ENCODE peak calls at places on chromosomes 3 and 15, in five cellular contexts. M is AG04450, W is G401, U is stromal cell of bone marrow, G is EL. J is an unnamed sample.

GRCh38 chr3:9193211-9193610 is 56.2 kb downstream of the SRGAP3 start:
- DNase-seq in M (no peak), W (peak), U (no peak), G (no peak), J (no peak)

GRCh38 chr15:73054417-73054963 is 2.2 kb downstream of the NEO1 start:
- DNase-seq in M (no peak), W (no peak), U (no peak), G (no peak), J (no peak)

GRCh38 chr3:55701997-55702396 is 214.9 kb upstream of the WNT5A start:
- DNase-seq in M (no peak), W (no peak), U (no peak), G (peak), J (peak)

GRCh38 chr15:70936326-70936725 is 43.7 kb downstream of the LRRC49 start:
- DNase-seq in M (no peak), W (peak), U (no peak), G (no peak), J (no peak)

GRCh38 chr3:86949850-86950249 is 41.1 kb downstream of the VGLL3 start:
- DNase-seq in M (no peak), W (no peak), U (no peak), G (peak), J (peak)

GRCh38 chr15:78680416-78681068 is 39.5 kb upstream of the CHRNB4 start:
- DNase-seq in M (no peak), W (no peak), U (no peak), G (no peak), J (no peak)

GRCh38 chr15:39125904-39126303 is 455.0 kb upstream of the THBS1 start:
- DNase-seq in M (no peak), W (peak), U (no peak), G (peak), J (peak)

GRCh38 chr3:187223799-187224198 is 26.5 kb downstream of the RTP1 start:
- DNase-seq in M (no peak), W (no peak), U (no peak), G (peak), J (peak)

GRCh38 chr3:192130534-192131132 is 596.7 kb downstream of the FGF12 start:
- DNase-seq in M (no peak), W (peak), U (peak), G (peak), J (no peak)

GRCh38 chr3:30770387-30770786 is 124.1 kb downstream of the GADL1 start:
- DNase-seq in M (peak), W (no peak), U (peak), G (peak), J (peak)

GRCh38 chr3:188911033-188911850 is 260.5 kb upstream of the TPRG1 start:
- DNase-seq in M (no peak), W (no peak), U (no peak), G (no peak), J (no peak)

GRCh38 chr3:69031635-69032034 is 18.2 kb upstream of the EOGT start:
- DNase-seq in M (no peak), W (no peak), U (no peak), G (peak), J (peak)

GRCh38 chr15:91528811-91529210 is 324.7 kb upstream of the SLCO3A1 start:
- DNase-seq in M (no peak), W (peak), U (no peak), G (no peak), J (no peak)

GRCh38 chr3:114179575-114179974 is 723 bp upstream of the DRD3 start:
- DNase-seq in M (peak), W (peak), U (peak), G (peak), J (peak)

GRCh38 chr3:179179979-179180758 is 32.0 kb downstream of the PIK3CA start:
- DNase-seq in M (no peak), W (no peak), U (no peak), G (peak), J (peak)

GRCh38 chr3:173913397-173913796 is 515.9 kb downstream of the NLGN1 start:
- DNase-seq in M (no peak), W (no peak), U (no peak), G (peak), J (peak)

GRCh38 chr3:68256635-68257034 is 602.2 kb upstream of the SUCLG2 start:
- DNase-seq in M (no peak), W (no peak), U (no peak), G (no peak), J (no peak)

GRCh38 chr3:16085884-16086608 is 88.4 kb upstream of the GALNT15 start:
- DNase-seq in M (no peak), W (peak), U (no peak), G (no peak), J (no peak)

GRCh38 chr3:120144267-120144666 is 50.0 kb upstream of the GSK3B start:
- DNase-seq in M (no peak), W (no peak), U (no peak), G (peak), J (peak)

GRCh38 chr15:39942101-39942752 is 8.3 kb downstream of the EIF2AK4 start:
- DNase-seq in M (no peak), W (no peak), U (no peak), G (peak), J (peak)

GRCh38 chr15:73694419-73694818 is 10.2 kb downstream of the CD276 start:
- DNase-seq in M (no peak), W (no peak), U (peak), G (no peak), J (peak)

GRCh38 chr15:53448215-53449001 is 311.1 kb downstream of the WDR72 start:
- DNase-seq in M (no peak), W (no peak), U (no peak), G (no peak), J (no peak)

GRCh38 chr15:68333775-68334470 is 56.4 kb downstream of the FEM1B start:
- DNase-seq in M (no peak), W (no peak), U (no peak), G (peak), J (peak)

GRCh38 chr3:150736903-150737832 is 25.8 kb downstream of the SIAH2 start:
- DNase-seq in M (no peak), W (no peak), U (no peak), G (no peak), J (no peak)

GRCh38 chr3:22474706-22475470 is 723.9 kb upstream of the ZNF385D start:
- DNase-seq in M (no peak), W (no peak), U (peak), G (peak), J (peak)

GRCh38 chr3:12861611-12862010 is 20.2 kb upstream of the RPL32 start:
- DNase-seq in M (no peak), W (no peak), U (no peak), G (no peak), J (no peak)

GRCh38 chr3:123334056-123334455 is 114.8 kb downstream of the ADCY5 start:
- DNase-seq in M (no peak), W (no peak), U (no peak), G (no peak), J (no peak)

GRCh38 chr3:120823156-120823555 is 80.6 kb downstream of the GTF2E1 start:
- DNase-seq in M (no peak), W (peak), U (no peak), G (no peak), J (no peak)

GRCh38 chr3:24305795-24306467 is 188.7 kb downstream of the THRB start:
- DNase-seq in M (no peak), W (no peak), U (no peak), G (no peak), J (peak)

GRCh38 chr15:63599401-63600000 is 2.3 kb downstream of the FBXL22 start:
- DNase-seq in M (no peak), W (peak), U (peak), G (peak), J (peak)

GRCh38 chr3:122183521-122183892 is at the start of gene CASR:
- DNase-seq in M (no peak), W (no peak), U (no peak), G (no peak), J (no peak)